ENCODE peak calls at places on chromosomes 3 and 15, in seven cellular contexts. One of them, this sample, is unnamed.

GRCh38 chr3:181880339-181880738 is 168.6 kb downstream of the SOX2 start:
- DNase-seq in choroid plexus epithelial cell: no peak
- DNase-seq in activated T-cell treated with anti-CD3 and anti-CD28 coated beads for 1 hour: no peak
- DNase-seq in WERI-Rb-1: no peak
- DNase-seq in effector memory CD4-positive, alpha-beta T cell: no peak
- DNase-seq in fibroblast of lung: no peak
- DNase-seq in activated CD4-positive, alpha-beta memory T cell treated with anti-CD3 and anti-CD28 coated beads, Interleukin-2, amount 10 ng/mL, durations not matched to agents 7 days and 5 days: no peak
- DNase-seq in this sample: no peak

GRCh38 chr15:64749999-64750657 is 25.3 kb downstream of the RBPMS2 start:
- DNase-seq in choroid plexus epithelial cell: peak; percentile 30
- DNase-seq in activated T-cell treated with anti-CD3 and anti-CD28 coated beads for 1 hour: no peak
- DNase-seq in WERI-Rb-1: peak; percentile 66
- DNase-seq in effector memory CD4-positive, alpha-beta T cell: no peak
- DNase-seq in fibroblast of lung: peak; percentile 55
- DNase-seq in activated CD4-positive, alpha-beta memory T cell treated with anti-CD3 and anti-CD28 coated beads, Interleukin-2, amount 10 ng/mL, durations not matched to agents 7 days and 5 days: no peak
- DNase-seq in this sample: no peak

GRCh38 chr3:75906555-75907112 is 121.3 kb upstream of the ZNF717 start:
- DNase-seq in choroid plexus epithelial cell: peak; percentile 70
- DNase-seq in activated T-cell treated with anti-CD3 and anti-CD28 coated beads for 1 hour: no peak
- DNase-seq in WERI-Rb-1: peak; percentile 90
- DNase-seq in effector memory CD4-positive, alpha-beta T cell: no peak
- DNase-seq in fibroblast of lung: peak; percentile 57
- DNase-seq in activated CD4-positive, alpha-beta memory T cell treated with anti-CD3 and anti-CD28 coated beads, Interleukin-2, amount 10 ng/mL, durations not matched to agents 7 days and 5 days: no peak
- DNase-seq in this sample: no peak

GRCh38 chr3:58691997-58692396 is 25.4 kb upstream of the FAM3D start:
- DNase-seq in choroid plexus epithelial cell: peak; percentile 28
- DNase-seq in activated T-cell treated with anti-CD3 and anti-CD28 coated beads for 1 hour: no peak
- DNase-seq in WERI-Rb-1: no peak
- DNase-seq in effector memory CD4-positive, alpha-beta T cell: no peak
- DNase-seq in fibroblast of lung: peak; percentile 36
- DNase-seq in activated CD4-positive, alpha-beta memory T cell treated with anti-CD3 and anti-CD28 coated beads, Interleukin-2, amount 10 ng/mL, durations not matched to agents 7 days and 5 days: no peak
- DNase-seq in this sample: peak; percentile 14

GRCh38 chr3:148601766-148602685 is 95.7 kb upstream of the AGTR1 start:
- DNase-seq in choroid plexus epithelial cell: peak; percentile 20
- DNase-seq in activated T-cell treated with anti-CD3 and anti-CD28 coated beads for 1 hour: no peak
- DNase-seq in WERI-Rb-1: no peak
- DNase-seq in effector memory CD4-positive, alpha-beta T cell: no peak
- DNase-seq in fibroblast of lung: peak; percentile 45
- DNase-seq in activated CD4-positive, alpha-beta memory T cell treated with anti-CD3 and anti-CD28 coated beads, Interleukin-2, amount 10 ng/mL, durations not matched to agents 7 days and 5 days: no peak
- DNase-seq in this sample: no peak

GRCh38 chr3:52782412-52783210 is 5.2 kb downstream of the ITIH1 start:
- DNase-seq in choroid plexus epithelial cell: no peak
- DNase-seq in activated T-cell treated with anti-CD3 and anti-CD28 coated beads for 1 hour: no peak
- DNase-seq in WERI-Rb-1: no peak
- DNase-seq in effector memory CD4-positive, alpha-beta T cell: no peak
- DNase-seq in fibroblast of lung: no peak
- DNase-seq in activated CD4-positive, alpha-beta memory T cell treated with anti-CD3 and anti-CD28 coated beads, Interleukin-2, amount 10 ng/mL, durations not matched to agents 7 days and 5 days: no peak
- DNase-seq in this sample: no peak

GRCh38 chr15:25805006-25805405 is 58.1 kb downstream of the ATP10A start:
- DNase-seq in choroid plexus epithelial cell: no peak
- DNase-seq in activated T-cell treated with anti-CD3 and anti-CD28 coated beads for 1 hour: no peak
- DNase-seq in WERI-Rb-1: no peak
- DNase-seq in effector memory CD4-positive, alpha-beta T cell: no peak
- DNase-seq in fibroblast of lung: no peak
- DNase-seq in activated CD4-positive, alpha-beta memory T cell treated with anti-CD3 and anti-CD28 coated beads, Interleukin-2, amount 10 ng/mL, durations not matched to agents 7 days and 5 days: no peak
- DNase-seq in this sample: no peak

GRCh38 chr3:49133226-49133951 is 539 bp upstream of the LAMB2 start:
- DNase-seq in choroid plexus epithelial cell: peak; percentile 92
- DNase-seq in activated T-cell treated with anti-CD3 and anti-CD28 coated beads for 1 hour: no peak
- DNase-seq in WERI-Rb-1: peak; percentile 88
- DNase-seq in effector memory CD4-positive, alpha-beta T cell: no peak
- DNase-seq in fibroblast of lung: peak; percentile 89
- DNase-seq in activated CD4-positive, alpha-beta memory T cell treated with anti-CD3 and anti-CD28 coated beads, Interleukin-2, amount 10 ng/mL, durations not matched to agents 7 days and 5 days: no peak
- DNase-seq in this sample: no peak

GRCh38 chr3:39132096-39133092 is 21.0 kb downstream of the CSRNP1 start:
- DNase-seq in choroid plexus epithelial cell: no peak
- DNase-seq in activated T-cell treated with anti-CD3 and anti-CD28 coated beads for 1 hour: no peak
- DNase-seq in WERI-Rb-1: no peak
- DNase-seq in effector memory CD4-positive, alpha-beta T cell: no peak
- DNase-seq in fibroblast of lung: no peak
- DNase-seq in activated CD4-positive, alpha-beta memory T cell treated with anti-CD3 and anti-CD28 coated beads, Interleukin-2, amount 10 ng/mL, durations not matched to agents 7 days and 5 days: no peak
- DNase-seq in this sample: no peak

GRCh38 chr15:42444415-42445063 is 46.4 kb downstream of the ZNF106 start:
- DNase-seq in choroid plexus epithelial cell: peak; percentile 18
- DNase-seq in activated T-cell treated with anti-CD3 and anti-CD28 coated beads for 1 hour: no peak
- DNase-seq in WERI-Rb-1: no peak
- DNase-seq in effector memory CD4-positive, alpha-beta T cell: no peak
- DNase-seq in fibroblast of lung: no peak
- DNase-seq in activated CD4-positive, alpha-beta memory T cell treated with anti-CD3 and anti-CD28 coated beads, Interleukin-2, amount 10 ng/mL, durations not matched to agents 7 days and 5 days: no peak
- DNase-seq in this sample: no peak

GRCh38 chr15:88487176-88487795 is 19.8 kb downstream of the MRPS11 start:
- DNase-seq in choroid plexus epithelial cell: no peak
- DNase-seq in activated T-cell treated with anti-CD3 and anti-CD28 coated beads for 1 hour: no peak
- DNase-seq in WERI-Rb-1: peak; percentile 46
- DNase-seq in effector memory CD4-positive, alpha-beta T cell: no peak
- DNase-seq in fibroblast of lung: no peak
- DNase-seq in activated CD4-positive, alpha-beta memory T cell treated with anti-CD3 and anti-CD28 coated beads, Interleukin-2, amount 10 ng/mL, durations not matched to agents 7 days and 5 days: no peak
- DNase-seq in this sample: no peak

This sample was measured in DND-41.